ENCODE peak calls at places on chromosomes 7 and 10, in five cellular contexts. H is gastrocnemius medialis, O is testis, V is esophagus muscularis mucosa, N is stomach. R is an unnamed sample.

GRCh38 chr10:122112625-122113160 is 123.7 kb downstream of the TACC2 start:
- DNase-seq in H (peak; percentile 95), O (peak; percentile 84), V (peak; percentile 95), N (peak; percentile 88), R (peak; percentile 38)

GRCh38 chr10:21238717-21239116 is 286.8 kb downstream of the SKIDA1 start:
- DNase-seq in H (no peak), O (no peak), V (no peak), N (no peak), R (no peak)

GRCh38 chr10:124717911-124718734 is 26.1 kb downstream of the FAM53B start:
- DNase-seq in H (no peak), O (peak; percentile 84), V (no peak), N (no peak), R (peak; percentile 100)

GRCh38 chr10:34235164-34235832 is 579.8 kb downstream of the PARD3 start:
- DNase-seq in H (no peak), O (no peak), V (no peak), N (no peak), R (no peak)

GRCh38 chr7:39908973-39909372 is 41.1 kb upstream of the CDK13 start:
- DNase-seq in H (no peak), O (no peak), V (peak; percentile 68), N (no peak), R (no peak)

GRCh38 chr10:50527438-50528043 is 96.2 kb downstream of the SGMS1 start:
- DNase-seq in H (no peak), O (no peak), V (peak; percentile 12), N (no peak), R (peak; percentile 23)

GRCh38 chr10:97020452-97021400 is 165.0 kb downstream of the SLIT1 start:
- DNase-seq in H (peak; percentile 83), O (peak; percentile 59), V (no peak), N (peak; percentile 30), R (no peak)

GRCh38 chr7:27112960-27113949 is 10.8 kb upstream of the HOXA2 start:
- DNase-seq in H (no peak), O (no peak), V (no peak), N (no peak), R (no peak)

GRCh38 chr7:132979524-132979923 is 102.4 kb downstream of the CHCHD3 start:
- DNase-seq in H (no peak), O (no peak), V (no peak), N (no peak), R (no peak)

GRCh38 chr10:86755740-86756510 is 494 bp upstream of the BMPR1A start:
- DNase-seq in H (peak; percentile 94), O (peak; percentile 93), V (peak; percentile 93), N (peak; percentile 90), R (peak; percentile 87)

GRCh38 chr7:100694196-100694745 is at the start of gene GIGYF1:
- DNase-seq in H (peak; percentile 58), O (peak; percentile 81), V (no peak), N (peak; percentile 80), R (peak; percentile 88)

GRCh38 chr7:69334706-69335105 is 263.6 kb upstream of the AUTS2 start:
- DNase-seq in H (no peak), O (no peak), V (no peak), N (no peak), R (no peak)

GRCh38 chr10:37860494-37861190 is 3.2 kb upstream of the ZNF248 start:
- DNase-seq in H (no peak), O (no peak), V (no peak), N (no peak), R (no peak)

GRCh38 chr7:128099204-128099671 is 68.0 kb upstream of the LRRC4 start:
- DNase-seq in H (no peak), O (no peak), V (no peak), N (no peak), R (peak; percentile 76)

GRCh38 chr10:98694863-98695262 is 248.1 kb upstream of the HPS1 start:
- DNase-seq in H (no peak), O (no peak), V (no peak), N (no peak), R (no peak)

GRCh38 chr7:25255603-25256320 is 27.5 kb upstream of the NPVF start:
- DNase-seq in H (no peak), O (no peak), V (no peak), N (no peak), R (no peak)

GRCh38 chr7:104160375-104160774 is 47.4 kb downstream of the ORC5 start:
- DNase-seq in H (no peak), O (no peak), V (no peak), N (no peak), R (peak; percentile 60)

GRCh38 chr10:128642502-128642901 is 516.3 kb upstream of the MKI67 start:
- DNase-seq in H (no peak), O (no peak), V (no peak), N (no peak), R (no peak)

GRCh38 chr7:105336009-105336408 is 52.7 kb downstream of the SRPK2 start:
- DNase-seq in H (no peak), O (no peak), V (no peak), N (no peak), R (peak; percentile 8)

GRCh38 chr10:56547163-56547562 is 186.1 kb upstream of the ZWINT start:
- DNase-seq in H (no peak), O (no peak), V (no peak), N (no peak), R (no peak)

GRCh38 chr10:21278491-21279216 is 246.8 kb downstream of the SKIDA1 start:
- DNase-seq in H (peak; percentile 61), O (peak; percentile 99), V (peak; percentile 95), N (peak; percentile 83), R (peak; percentile 83)

GRCh38 chr7:33061282-33061928 is 1.2 kb downstream of the NT5C3A start:
- DNase-seq in H (no peak), O (no peak), V (no peak), N (no peak), R (peak; percentile 47)

GRCh38 chr10:69572159-69573055 is 815 bp downstream of the NEUROG3 start:
- DNase-seq in H (no peak), O (no peak), V (no peak), N (no peak), R (no peak)

GRCh38 chr7:6571160-6571779 is 6.0 kb upstream of the ZDHHC4 start:
- DNase-seq in H (no peak), O (no peak), V (no peak), N (no peak), R (no peak)

DNA sequence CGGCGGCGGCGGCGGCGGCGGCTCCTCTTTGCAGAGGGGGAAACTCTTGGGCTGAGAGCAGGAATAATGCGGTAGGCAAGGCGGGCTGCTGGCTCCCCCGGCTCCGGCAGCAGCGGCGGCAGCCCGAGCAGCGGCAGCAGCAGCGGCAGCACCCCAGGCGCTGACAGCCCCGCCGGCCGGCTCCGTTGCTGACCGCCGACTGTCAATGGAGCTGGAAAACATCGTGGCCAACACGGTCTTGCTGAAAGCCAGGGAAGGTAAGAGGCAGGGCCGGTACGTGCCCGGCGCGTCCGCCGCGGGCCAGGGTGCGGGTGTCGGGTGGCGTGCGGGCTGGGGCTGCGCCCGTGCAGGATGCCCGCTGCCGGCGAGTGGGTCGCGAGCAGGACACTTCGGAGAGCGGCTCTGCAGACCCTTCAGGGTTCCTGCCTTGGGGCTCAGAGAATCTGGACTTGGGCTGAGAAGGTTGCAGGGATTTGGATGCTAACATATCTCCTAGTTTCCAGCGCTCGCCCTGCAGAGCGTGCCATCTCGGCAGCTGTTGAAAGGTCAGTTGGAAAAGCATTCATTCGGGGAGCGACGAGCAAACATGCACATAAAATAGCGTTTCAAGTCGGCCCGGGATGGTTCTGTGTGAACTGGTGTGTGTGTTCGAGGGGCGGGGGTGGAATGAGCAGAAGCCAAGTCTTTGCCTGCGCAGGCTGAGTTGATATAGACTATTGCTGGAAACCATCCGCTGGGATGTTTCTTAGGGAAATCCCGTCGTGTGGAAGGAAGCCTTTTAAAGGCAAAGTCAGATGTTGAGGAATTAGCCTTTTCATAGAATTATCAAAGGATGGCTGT is 562 bp downstream of the GRK5 start:
- DNase-seq in H (peak; percentile 24), O (peak; percentile 53), V (no peak), N (peak; percentile 50), R (peak; percentile 44)
- TF ChIP-seq POLR2A in H (no peak), O (no peak), V (no peak), N (no peak), R (no peak)

DNA sequence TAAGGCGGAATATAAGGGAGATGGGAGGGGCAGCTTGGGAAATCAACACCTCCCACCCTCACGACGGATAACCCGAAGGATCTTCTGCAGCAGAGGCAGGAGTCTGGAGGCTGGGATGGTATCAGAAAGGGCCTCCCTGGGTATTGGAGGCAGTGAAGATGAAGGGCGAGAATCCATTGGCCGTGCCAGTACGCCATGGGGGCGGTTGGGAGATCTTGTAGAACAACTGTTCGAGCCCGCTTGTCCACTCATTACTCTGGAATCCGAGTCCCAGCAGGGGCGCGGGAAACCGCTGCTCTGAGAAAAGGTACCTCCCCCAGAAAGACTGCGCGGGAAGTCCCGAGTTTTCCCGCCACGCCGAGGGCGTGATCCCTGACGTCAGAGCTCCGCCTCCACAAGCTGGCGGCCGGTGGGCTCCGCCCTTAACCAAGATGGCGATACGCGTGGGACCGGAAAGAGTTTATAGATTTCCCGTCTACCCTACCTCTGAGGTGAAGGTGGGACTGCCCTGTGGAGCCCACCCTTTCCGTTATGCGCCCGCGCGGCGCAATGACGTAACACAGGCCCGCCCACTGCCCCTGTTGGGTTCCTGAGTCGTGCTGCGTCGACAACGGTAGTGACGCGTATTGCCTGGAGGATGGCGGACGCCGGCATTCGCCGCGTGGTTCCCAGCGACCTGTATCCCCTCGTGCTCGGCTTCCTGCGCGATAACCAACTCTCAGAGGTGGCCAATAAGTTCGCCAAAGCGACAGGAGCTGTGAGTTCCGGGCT is at the start of gene NOLC1:
- DNase-seq in H (peak; percentile 99), O (peak; percentile 99), V (peak; percentile 100), N (peak; percentile 99), R (peak; percentile 98)
- TF ChIP-seq POLR2A in H (peak; percentile 84), O (no peak), V (peak; percentile 60), N (peak; percentile 54), R (peak; percentile 92)

GRCh38 chr10:75234017-75234682 is 1.6 kb downstream of the COMTD1 start:
- DNase-seq in H (peak; percentile 95), O (peak; percentile 96), V (peak; percentile 98), N (peak; percentile 99), R (peak; percentile 98)

GRCh38 chr10:75235375-75236177 is at the start of gene COMTD1:
- DNase-seq in H (peak; percentile 96), O (peak; percentile 96), V (peak; percentile 96), N (peak; percentile 98), R (peak; percentile 92)

GRCh38 chr10:75236178-75236825 is 545 bp upstream of the COMTD1 start:
- DNase-seq in H (no peak), O (no peak), V (no peak), N (no peak), R (no peak)

GRCh38 chr10:75233444-75234016 is 2.2 kb downstream of the COMTD1 start:
- DNase-seq in H (peak; percentile 52), O (no peak), V (no peak), N (no peak), R (peak; percentile 35)

GRCh38 chr10:75234683-75235374 is 928 bp downstream of the COMTD1 start:
- DNase-seq in H (no peak), O (peak; percentile 38), V (no peak), N (peak; percentile 72), R (no peak)
- TF ChIP-seq POLR2A in H (no peak), O (no peak), V (no peak), N (no peak), R (no peak)

GRCh38 chr7:157483515-157483914 is 146.7 kb downstream of the DNAJB6 start:
- DNase-seq in H (peak; percentile 3), O (no peak), V (no peak), N (no peak), R (no peak)

GRCh38 chr7:157481389-157481788 is 144.6 kb downstream of the DNAJB6 start:
- DNase-seq in H (no peak), O (no peak), V (no peak), N (no peak), R (no peak)

GRCh38 chr7:157482011-157482410 is 145.2 kb downstream of the DNAJB6 start:
- DNase-seq in H (no peak), O (no peak), V (no peak), N (no peak), R (peak; percentile 23)

GRCh38 chr7:157483971-157484410 is 147.2 kb downstream of the DNAJB6 start:
- DNase-seq in H (peak; percentile 1), O (no peak), V (no peak), N (no peak), R (no peak)

GRCh38 chr7:157482517-157483120 is 145.8 kb downstream of the DNAJB6 start:
- DNase-seq in H (no peak), O (no peak), V (no peak), N (no peak), R (peak; percentile 17)
- TF ChIP-seq POLR2A in H (no peak), O (no peak), V (no peak), N (no peak), R (no peak)